ENCODE peak calls at places on chromosomes 12 and 14, in eight cellular contexts. B is IMR-90, R is astrocyte of the cerebellum, A is GM20000, N is progenitor cell of endocrine pancreas, D is endothelial cell, X is body of pancreas, L is astrocyte of the spinal cord. T is an unnamed sample.

GRCh38 chr12:62640910-62641448 is 174.4 kb downstream of the MON2 start:
- DNase-seq in B (peak), R (no peak), A (peak), N (no peak), D (no peak), X (no peak), L (peak), T (peak)

GRCh38 chr12:122848471-122849351 is 13.5 kb downstream of the HIP1R start:
- DNase-seq in B (no peak), R (no peak), A (no peak), N (no peak), D (no peak), X (no peak), L (no peak), T (no peak)

GRCh38 chr14:99479903-99480855 is 480 bp downstream of the SETD3 start:
- DNase-seq in B (peak), R (peak), A (peak), N (peak), D (peak), X (peak), L (peak), T (peak)

GRCh38 chr12:49974677-49975369 is 2.1 kb downstream of the AQP6 start:
- DNase-seq in B (no peak), R (no peak), A (no peak), N (no peak), D (no peak), X (no peak), L (no peak), T (no peak)

GRCh38 chr12:76260390-76260748 is 87.8 kb downstream of the BBS10 start:
- DNase-seq in B (peak), R (no peak), A (no peak), N (no peak), D (no peak), X (no peak), L (no peak), T (no peak)

GRCh38 chr12:65741662-65742480 is 82.4 kb upstream of the HMGA2 start:
- DNase-seq in B (peak), R (no peak), A (peak), N (peak), D (peak), X (peak), L (peak), T (peak)

GRCh38 chr12:93376436-93377251 is 1.1 kb upstream of the NUDT4 start:
- DNase-seq in B (peak), R (no peak), A (no peak), N (no peak), D (no peak), X (no peak), L (peak), T (no peak)

GRCh38 chr12:69569236-69569635 is 16.0 kb upstream of the CCT2 start:
- DNase-seq in B (peak), R (no peak), A (no peak), N (no peak), D (no peak), X (no peak), L (peak), T (no peak)

GRCh38 chr12:124964251-124964650 is 24.7 kb downstream of the DHX37 start:
- DNase-seq in B (no peak), R (no peak), A (no peak), N (no peak), D (no peak), X (no peak), L (no peak), T (no peak)

GRCh38 chr14:68612049-68612448 is 180.8 kb downstream of the ZFP36L1 start:
- DNase-seq in B (peak), R (no peak), A (no peak), N (no peak), D (no peak), X (peak), L (no peak), T (no peak)

GRCh38 chr12:508795-509194 is 49.1 kb downstream of the B4GALNT3 start:
- DNase-seq in B (no peak), R (no peak), A (no peak), N (no peak), D (no peak), X (no peak), L (no peak), T (no peak)

GRCh38 chr12:96132819-96133218 is 61.4 kb upstream of the ELK3 start:
- DNase-seq in B (no peak), R (no peak), A (no peak), N (no peak), D (no peak), X (no peak), L (no peak), T (no peak)
- TF ChIP-seq CTCF in B (no peak), R (no peak), A (peak), N (peak), D (no peak), X (no peak), L (peak), T (peak)

GRCh38 chr12:79360936-79361335 is 329.8 kb downstream of the PAWR start:
- DNase-seq in B (no peak), R (no peak), A (no peak), N (no peak), D (no peak), X (peak), L (no peak), T (no peak)
- TF ChIP-seq CTCF in B (no peak), R (no peak), A (no peak), N (no peak), D (no peak), X (no peak), L (no peak), T (no peak)

DNA sequence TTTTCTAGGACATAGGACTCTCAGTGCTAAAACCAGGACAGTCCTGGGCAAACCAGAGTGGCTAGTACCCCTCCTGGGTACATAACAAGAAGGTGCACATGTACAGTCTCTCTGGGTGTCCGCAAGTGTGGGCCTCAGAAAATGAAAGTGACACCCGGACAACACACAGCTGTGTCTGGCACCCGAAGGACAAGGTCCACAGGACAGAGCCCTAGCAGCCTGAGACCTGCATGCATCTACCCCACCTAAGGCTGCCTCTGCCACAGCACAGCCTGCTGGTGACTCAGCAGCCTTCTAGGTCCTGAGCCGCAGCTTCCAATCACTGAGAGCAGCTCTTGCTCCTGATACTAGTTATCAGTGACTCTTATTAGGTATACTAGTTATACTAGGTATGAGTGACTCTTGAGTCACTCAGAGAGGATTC is 784.1 kb upstream of the TBX3 start:
- DNase-seq in B (peak), R (no peak), A (no peak), N (no peak), D (no peak), X (peak), L (no peak), T (no peak)
- TF ChIP-seq CTCF in B (no peak), R (peak), A (no peak), N (peak), D (no peak), X (peak), L (peak), T (peak)

GRCh38 chr14:92687681-92688433 is 60.6 kb downstream of the LGMN start:
- DNase-seq in B (no peak), R (no peak), A (peak), N (peak), D (peak), X (peak), L (peak), T (no peak)

GRCh38 chr14:92688434-92689375 is 59.7 kb downstream of the LGMN start:
- DNase-seq in B (no peak), R (no peak), A (no peak), N (no peak), D (no peak), X (peak), L (no peak), T (no peak)

GRCh38 chr14:92686763-92687427 is 61.5 kb downstream of the LGMN start:
- DNase-seq in B (peak), R (no peak), A (peak), N (peak), D (peak), X (peak), L (peak), T (peak)

GRCh38 chr14:92692822-92693226 is 55.6 kb downstream of the LGMN start:
- DNase-seq in B (peak), R (no peak), A (no peak), N (no peak), D (no peak), X (peak), L (peak), T (no peak)

DNA sequence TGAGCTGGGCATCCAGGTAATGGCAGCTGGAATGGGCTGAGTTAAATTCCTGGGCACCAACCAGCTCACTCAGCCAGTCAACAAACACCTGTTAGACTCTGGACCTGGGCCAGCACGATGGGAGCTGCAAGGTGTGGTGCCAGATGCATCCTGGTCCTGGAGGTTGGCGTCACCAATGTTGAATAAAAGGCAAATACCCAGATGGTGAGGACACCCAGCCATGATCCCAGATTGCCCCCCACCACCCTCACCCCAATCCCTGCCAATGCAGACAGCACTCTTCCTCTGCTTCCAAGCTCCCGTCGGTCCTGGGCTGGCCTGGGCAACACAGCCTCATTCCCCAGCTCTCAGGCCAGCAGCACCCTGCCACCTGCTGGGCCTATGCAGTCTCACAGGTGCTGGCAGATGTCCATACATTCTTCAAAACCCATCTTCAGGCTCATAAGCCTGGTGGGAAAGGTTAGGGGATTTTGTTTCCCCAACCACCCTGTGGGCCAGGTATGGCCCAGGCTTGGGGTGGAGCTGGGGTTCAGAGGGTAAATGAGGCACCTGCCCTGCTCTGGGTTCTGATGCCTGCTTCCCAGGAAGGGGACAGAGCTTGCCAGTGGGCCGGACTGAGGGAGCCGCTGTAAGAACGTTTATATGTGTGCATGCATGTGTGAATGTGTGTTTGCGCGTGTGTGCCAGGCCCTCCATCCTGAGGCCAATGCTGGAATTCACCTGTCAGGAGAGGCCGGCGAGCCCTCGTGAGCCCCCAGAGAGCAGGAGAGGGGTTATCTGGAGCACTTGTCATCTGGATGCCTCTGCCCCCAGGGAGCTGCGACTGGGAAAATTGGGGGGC is 58.0 kb downstream of the LGMN start:
- DNase-seq in B (peak), R (peak), A (peak), N (peak), D (peak), X (peak), L (peak), T (no peak)
- TF ChIP-seq CTCF in B (peak), R (peak), A (peak), N (peak), D (peak), X (peak), L (peak), T (peak)

GRCh38 chr12:74646831-74647230 is 109.2 kb downstream of the ATXN7L3B start:
- DNase-seq in B (no peak), R (peak), A (no peak), N (no peak), D (no peak), X (no peak), L (peak), T (no peak)
- TF ChIP-seq CTCF in B (peak), R (peak), A (no peak), N (peak), D (no peak), X (peak), L (no peak), T (peak)

DNA sequence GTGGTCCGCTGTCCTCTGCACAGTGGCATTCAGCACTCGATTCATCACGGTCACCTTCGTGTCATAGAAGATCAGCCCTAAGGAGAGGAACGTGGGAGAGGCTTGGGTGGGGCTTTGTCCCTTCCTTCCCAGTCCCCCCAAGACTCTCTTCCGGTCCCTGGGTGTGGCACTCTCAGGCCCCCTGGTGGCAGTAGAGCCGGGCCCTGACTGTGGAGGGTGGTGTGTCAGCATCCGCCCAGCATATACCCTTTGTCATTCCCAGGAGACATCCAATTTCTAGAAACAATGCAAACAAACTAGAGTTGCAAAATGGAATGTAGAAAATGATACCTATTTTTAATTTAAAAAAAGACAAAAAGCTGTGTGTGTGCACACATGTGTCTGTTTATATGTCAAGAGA is 45.0 kb downstream of the TRAFD1 start:
- DNase-seq in B (no peak), R (no peak), A (peak), N (no peak), D (peak), X (no peak), L (peak), T (no peak)
- TF ChIP-seq CTCF in B (peak), R (peak), A (peak), N (peak), D (peak), X (no peak), L (peak), T (peak)